ENCODE peak calls at places on chromosomes 12 and 14, in six cellular contexts. One of them, this sample, is unnamed.

GRCh38 chr14:35898217-35898775 is 72.2 kb downstream of the BRMS1L start:
- DNase-seq in CD8-positive, alpha-beta T cell: no peak
- DNase-seq in EL: no peak
- DNase-seq in effector memory CD8-positive, alpha-beta T cell: no peak
- DNase-seq in stimulated activated CD8-positive, alpha-beta memory T cell treated with anti-CD3 and anti-CD28 coated beads, Interleukin-15, amount 100 ng/mL, for 1 hour: no peak
- DNase-seq in GM12865: no peak
- DNase-seq in this sample: no peak

GRCh38 chr14:101174522-101174838 is 271.0 kb upstream of the RTL1 start:
- DNase-seq in stimulated activated CD8-positive, alpha-beta memory T cell treated with anti-CD3 and anti-CD28 coated beads, Interleukin-15, amount 100 ng/mL, for 1 hour: no peak
- DNase-seq in GM12865: no peak
- DNase-seq in EL: no peak
- DNase-seq in CD8-positive, alpha-beta T cell: no peak
- DNase-seq in effector memory CD8-positive, alpha-beta T cell: no peak
- DNase-seq in this sample: peak

GRCh38 chr12:108580531-108580930 is 17.4 kb downstream of the TMEM119 start:
- DNase-seq in GM12865: no peak
- DNase-seq in EL: no peak
- DNase-seq in stimulated activated CD8-positive, alpha-beta memory T cell treated with anti-CD3 and anti-CD28 coated beads, Interleukin-15, amount 100 ng/mL, for 1 hour: no peak
- DNase-seq in CD8-positive, alpha-beta T cell: no peak
- DNase-seq in effector memory CD8-positive, alpha-beta T cell: no peak
- DNase-seq in this sample: no peak

GRCh38 chr12:85279449-85280137 is 427 bp upstream of the ALX1 start:
- DNase-seq in EL: no peak
- DNase-seq in CD8-positive, alpha-beta T cell: no peak
- DNase-seq in effector memory CD8-positive, alpha-beta T cell: no peak
- DNase-seq in GM12865: no peak
- DNase-seq in stimulated activated CD8-positive, alpha-beta memory T cell treated with anti-CD3 and anti-CD28 coated beads, Interleukin-15, amount 100 ng/mL, for 1 hour: no peak
- DNase-seq in this sample: no peak

GRCh38 chr12:109820921-109821381 is 12.2 kb downstream of the TRPV4 start:
- DNase-seq in CD8-positive, alpha-beta T cell: no peak
- DNase-seq in effector memory CD8-positive, alpha-beta T cell: no peak
- DNase-seq in GM12865: no peak
- DNase-seq in stimulated activated CD8-positive, alpha-beta memory T cell treated with anti-CD3 and anti-CD28 coated beads, Interleukin-15, amount 100 ng/mL, for 1 hour: no peak
- DNase-seq in EL: no peak
- DNase-seq in this sample: peak

GRCh38 chr12:101939856-101940265 is 62.5 kb downstream of the DRAM1 start:
- DNase-seq in effector memory CD8-positive, alpha-beta T cell: peak
- DNase-seq in stimulated activated CD8-positive, alpha-beta memory T cell treated with anti-CD3 and anti-CD28 coated beads, Interleukin-15, amount 100 ng/mL, for 1 hour: peak
- DNase-seq in EL: peak
- DNase-seq in GM12865: peak
- DNase-seq in CD8-positive, alpha-beta T cell: peak
- DNase-seq in this sample: no peak

GRCh38 chr14:42944284-42944683 is 1337.6 kb downstream of the LRFN5 start:
- DNase-seq in stimulated activated CD8-positive, alpha-beta memory T cell treated with anti-CD3 and anti-CD28 coated beads, Interleukin-15, amount 100 ng/mL, for 1 hour: no peak
- DNase-seq in GM12865: no peak
- DNase-seq in CD8-positive, alpha-beta T cell: no peak
- DNase-seq in EL: no peak
- DNase-seq in effector memory CD8-positive, alpha-beta T cell: no peak
- DNase-seq in this sample: no peak

GRCh38 chr14:76937181-76938091 is 91.1 kb downstream of the IRF2BPL start:
- DNase-seq in effector memory CD8-positive, alpha-beta T cell: no peak
- DNase-seq in CD8-positive, alpha-beta T cell: no peak
- DNase-seq in stimulated activated CD8-positive, alpha-beta memory T cell treated with anti-CD3 and anti-CD28 coated beads, Interleukin-15, amount 100 ng/mL, for 1 hour: no peak
- DNase-seq in GM12865: no peak
- DNase-seq in EL: peak
- DNase-seq in this sample: peak

GRCh38 chr12:132483612-132484011 is 6.3 kb upstream of the FBRSL1 start:
- DNase-seq in stimulated activated CD8-positive, alpha-beta memory T cell treated with anti-CD3 and anti-CD28 coated beads, Interleukin-15, amount 100 ng/mL, for 1 hour: no peak
- DNase-seq in GM12865: no peak
- DNase-seq in EL: no peak
- DNase-seq in CD8-positive, alpha-beta T cell: no peak
- DNase-seq in effector memory CD8-positive, alpha-beta T cell: no peak
- DNase-seq in this sample: no peak

GRCh38 chr12:7788316-7788689 is 899 bp upstream of the NANOG start:
- DNase-seq in EL: no peak
- DNase-seq in CD8-positive, alpha-beta T cell: no peak
- DNase-seq in GM12865: no peak
- DNase-seq in stimulated activated CD8-positive, alpha-beta memory T cell treated with anti-CD3 and anti-CD28 coated beads, Interleukin-15, amount 100 ng/mL, for 1 hour: no peak
- DNase-seq in effector memory CD8-positive, alpha-beta T cell: no peak
- DNase-seq in this sample: no peak

GRCh38 chr12:3293013-3293412 is 198.0 kb upstream of the PRMT8 start:
- DNase-seq in EL: no peak
- DNase-seq in stimulated activated CD8-positive, alpha-beta memory T cell treated with anti-CD3 and anti-CD28 coated beads, Interleukin-15, amount 100 ng/mL, for 1 hour: no peak
- DNase-seq in GM12865: no peak
- DNase-seq in effector memory CD8-positive, alpha-beta T cell: no peak
- DNase-seq in CD8-positive, alpha-beta T cell: no peak
- DNase-seq in this sample: no peak

GRCh38 chr14:102215071-102215470 is 75.4 kb downstream of the WDR20 start:
- DNase-seq in GM12865: no peak
- DNase-seq in effector memory CD8-positive, alpha-beta T cell: no peak
- DNase-seq in stimulated activated CD8-positive, alpha-beta memory T cell treated with anti-CD3 and anti-CD28 coated beads, Interleukin-15, amount 100 ng/mL, for 1 hour: no peak
- DNase-seq in CD8-positive, alpha-beta T cell: no peak
- DNase-seq in EL: no peak
- DNase-seq in this sample: no peak

GRCh38 chr14:44979740-44980346 is 17.9 kb downstream of the TOGARAM1 start:
- DNase-seq in EL: no peak
- DNase-seq in GM12865: no peak
- DNase-seq in stimulated activated CD8-positive, alpha-beta memory T cell treated with anti-CD3 and anti-CD28 coated beads, Interleukin-15, amount 100 ng/mL, for 1 hour: no peak
- DNase-seq in effector memory CD8-positive, alpha-beta T cell: no peak
- DNase-seq in CD8-positive, alpha-beta T cell: no peak
- DNase-seq in this sample: no peak

GRCh38 chr12:127459166-127459565 is 807.8 kb upstream of the TMEM132C start:
- DNase-seq in CD8-positive, alpha-beta T cell: no peak
- DNase-seq in effector memory CD8-positive, alpha-beta T cell: no peak
- DNase-seq in EL: no peak
- DNase-seq in GM12865: no peak
- DNase-seq in stimulated activated CD8-positive, alpha-beta memory T cell treated with anti-CD3 and anti-CD28 coated beads, Interleukin-15, amount 100 ng/mL, for 1 hour: no peak
- DNase-seq in this sample: no peak

GRCh38 chr14:63770187-63770807 is 42.4 kb upstream of the SGPP1 start:
- DNase-seq in EL: peak
- DNase-seq in effector memory CD8-positive, alpha-beta T cell: peak
- DNase-seq in GM12865: peak
- DNase-seq in stimulated activated CD8-positive, alpha-beta memory T cell treated with anti-CD3 and anti-CD28 coated beads, Interleukin-15, amount 100 ng/mL, for 1 hour: peak
- DNase-seq in CD8-positive, alpha-beta T cell: peak
- DNase-seq in this sample: no peak

GRCh38 chr12:88242161-88242925 is 100.2 kb downstream of the TMTC3 start:
- DNase-seq in EL: peak
- DNase-seq in CD8-positive, alpha-beta T cell: no peak
- DNase-seq in GM12865: peak
- DNase-seq in stimulated activated CD8-positive, alpha-beta memory T cell treated with anti-CD3 and anti-CD28 coated beads, Interleukin-15, amount 100 ng/mL, for 1 hour: no peak
- DNase-seq in effector memory CD8-positive, alpha-beta T cell: no peak
- DNase-seq in this sample: no peak

GRCh38 chr14:57884175-57884574 is 18.3 kb upstream of the SLC35F4 start:
- DNase-seq in stimulated activated CD8-positive, alpha-beta memory T cell treated with anti-CD3 and anti-CD28 coated beads, Interleukin-15, amount 100 ng/mL, for 1 hour: no peak
- DNase-seq in EL: no peak
- DNase-seq in effector memory CD8-positive, alpha-beta T cell: no peak
- DNase-seq in CD8-positive, alpha-beta T cell: no peak
- DNase-seq in GM12865: no peak
- DNase-seq in this sample: no peak

GRCh38 chr12:27922591-27923139 is 49.9 kb downstream of the PTHLH start:
- DNase-seq in stimulated activated CD8-positive, alpha-beta memory T cell treated with anti-CD3 and anti-CD28 coated beads, Interleukin-15, amount 100 ng/mL, for 1 hour: no peak
- DNase-seq in effector memory CD8-positive, alpha-beta T cell: no peak
- DNase-seq in CD8-positive, alpha-beta T cell: no peak
- DNase-seq in EL: peak
- DNase-seq in GM12865: no peak
- DNase-seq in this sample: no peak

GRCh38 chr12:6607751-6608591 is 792 bp upstream of the CHD4 start:
- DNase-seq in EL: peak
- DNase-seq in effector memory CD8-positive, alpha-beta T cell: peak
- DNase-seq in CD8-positive, alpha-beta T cell: peak
- DNase-seq in GM12865: peak
- DNase-seq in stimulated activated CD8-positive, alpha-beta memory T cell treated with anti-CD3 and anti-CD28 coated beads, Interleukin-15, amount 100 ng/mL, for 1 hour: no peak
- DNase-seq in this sample: peak

This sample was measured in NCI-H187.